ENCODE peak calls at places on chromosomes 16 and 17, in nine cellular contexts. Q is trophoblast cell; W is PC-9; Y is Peyer's patch; Z is psoas muscle; C is left ventricle myocardium inferior; F is esophagus squamous epithelium; V is CD8-positive, alpha-beta T cell; L is ascending aorta. O is an unnamed sample. For H3K4me1, the result is how much of the 10 kb centered on the place peaks cover.

GRCh38 chr17:39164675-39165143 is 1.3 kb downstream of the ARL5C start:
- DNase-seq in Q (peak), W (no peak), Y (peak), Z (peak), C (peak), F (no peak), V (peak), L (peak), O (peak)

GRCh38 chr17:3693829-3694231 is 2.1 kb downstream of the P2RX5 start:
- DNase-seq in Q (no peak), W (no peak), Y (peak), Z (no peak), C (no peak), F (no peak), V (no peak), L (no peak), O (no peak)

GRCh38 chr16:67942510-67943255 is 1.2 kb downstream of the LCAT start:
- DNase-seq in Q (no peak), W (no peak), Y (no peak), Z (peak), C (no peak), F (no peak), V (no peak), L (no peak), O (no peak)

GRCh38 chr17:4949321-4950074 is 1.2 kb upstream of the PFN1 start:
- DNase-seq in Q (peak), W (peak), Y (peak), Z (peak), C (peak), F (peak), V (peak), L (peak), O (peak)

GRCh38 chr17:81057079-81057730 is 22.3 kb downstream of the BAIAP2 start:
- DNase-seq in Q (peak), W (peak), Y (peak), Z (no peak), C (peak), F (no peak), V (no peak), L (no peak), O (no peak)

GRCh38 chr16:67961551-67961957 is 6.9 kb downstream of the SLC12A4 start:
- DNase-seq in Q (no peak), W (no peak), Y (peak), Z (peak), C (no peak), F (no peak), V (no peak), L (no peak), O (no peak)

GRCh38 chr17:57603541-57603940 is 141.6 kb downstream of the CCDC182 start:
- DNase-seq in Q (no peak), W (no peak), Y (no peak), Z (no peak), C (no peak), F (no peak), V (no peak), L (no peak), O (no peak)

GRCh38 chr16:82801361-82801760 is 174.6 kb downstream of the CDH13 start:
- DNase-seq in Q (no peak), W (no peak), Y (no peak), Z (no peak), C (no peak), F (no peak), V (no peak), L (no peak), O (no peak)

GRCh38 chr17:81523139-81524062 is 4.8 kb upstream of the FSCN2 start:
- DNase-seq in Q (no peak), W (no peak), Y (no peak), Z (peak), C (no peak), F (no peak), V (no peak), L (peak), O (peak)

GRCh38 chr17:77638229-77638628 is 320.3 kb upstream of the TNRC6C start:
- DNase-seq in Q (no peak), W (no peak), Y (no peak), Z (no peak), C (no peak), F (no peak), V (no peak), L (no peak), O (no peak)

GRCh38 chr16:78390828-78391227 is 291.4 kb downstream of the WWOX start:
- DNase-seq in Q (no peak), W (no peak), Y (no peak), Z (no peak), C (no peak), F (no peak), V (no peak), L (no peak), O (no peak)

GRCh38 chr17:58513391-58513912 is 986 bp downstream of the MTMR4 start:
- DNase-seq in Q (peak), W (no peak), Y (no peak), Z (no peak), C (no peak), F (no peak), V (no peak), L (no peak), O (no peak)

GRCh38 chr17:71399649-71400048 is 721.2 kb upstream of the SOX9 start:
- DNase-seq in Q (no peak), W (no peak), Y (no peak), Z (no peak), C (no peak), F (no peak), V (no peak), L (no peak), O (no peak)

GRCh38 chr17:40340880-40341807 is 23.4 kb downstream of the GJD3 start:
- DNase-seq in Q (peak), W (peak), Y (peak), Z (peak), C (peak), F (peak), V (peak), L (peak), O (peak)

GRCh38 chr17:81437221-81437651 is 42.0 kb downstream of the BAHCC1 start:
- DNase-seq in Q (no peak), W (no peak), Y (no peak), Z (no peak), C (no peak), F (no peak), V (no peak), L (no peak), O (no peak)

GRCh38 chr17:74739227-74739831 is 2.3 kb downstream of the RAB37 start:
- DNase-seq in Q (no peak), W (no peak), Y (peak), Z (no peak), C (no peak), F (no peak), V (no peak), L (no peak), O (no peak)
- H3K4me1 ChIP-seq in Q (under half), W (under half), Y (under half), Z (under half), C (under half), F (under half), V (half or more), L (under half), O (half or more)

GRCh38 chr17:44188757-44189403 is 2.1 kb downstream of the TMUB2 start:
- DNase-seq in Q (no peak), W (no peak), Y (no peak), Z (no peak), C (no peak), F (no peak), V (no peak), L (no peak), O (no peak)
- H3K27ac ChIP-seq in Q (no peak), W (no peak), Y (peak), Z (no peak), C (peak), F (peak), V (no peak), L (peak), O (peak)

GRCh38 chr16:3029499-3030127 is 5.8 kb downstream of the THOC6 start:
- DNase-seq in Q (no peak), W (no peak), Y (no peak), Z (no peak), C (no peak), F (no peak), V (peak), L (no peak), O (no peak)
- H3K4me3 ChIP-seq in Q (no peak), W (no peak), Y (peak), Z (no peak), C (peak), F (peak), V (peak), L (no peak), O (no peak)

GRCh38 chr16:20221208-20221607 is 106.1 kb downstream of the GP2 start:
- DNase-seq in Q (no peak), W (no peak), Y (no peak), Z (no peak), C (no peak), F (no peak), V (no peak), L (no peak), O (no peak)

GRCh38 chr16:20225334-20225733 is 102.0 kb downstream of the GP2 start:
- DNase-seq in Q (no peak), W (no peak), Y (no peak), Z (no peak), C (no peak), F (no peak), V (no peak), L (no peak), O (no peak)
- H3K4me1 ChIP-seq in Q (under half), W (under half), Y (under half), Z (under half), C (under half), F (under half), V (under half), L (under half), O (under half)

DNA sequence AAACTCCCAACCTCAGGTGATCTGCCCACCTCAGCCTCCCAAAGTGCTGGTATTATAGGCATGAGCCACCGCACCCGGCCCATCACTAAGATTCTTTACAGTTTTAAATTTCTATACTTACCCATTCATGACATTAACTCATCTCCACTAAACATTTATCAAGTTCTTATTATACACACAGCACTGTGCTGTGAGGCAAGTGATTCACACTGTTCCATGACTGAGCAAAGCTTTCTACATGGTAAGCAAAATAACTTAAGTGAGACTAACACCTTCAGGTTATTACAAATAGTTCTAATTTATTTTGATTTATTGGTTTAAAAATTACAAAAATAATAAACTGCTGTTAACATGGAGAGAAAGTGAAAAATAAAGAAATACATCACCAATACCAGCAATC is 33.5 kb downstream of the MARVELD3 start:
- DNase-seq in Q (no peak), W (no peak), Y (no peak), Z (no peak), C (no peak), F (no peak), V (no peak), L (no peak), O (no peak)
- H3K27ac ChIP-seq in Q (no peak), W (no peak), Y (no peak), Z (no peak), C (no peak), F (no peak), V (no peak), L (no peak), O (no peak)

GRCh38 chr17:7380321-7380720 is 568 bp upstream of the TNK1 start:
- DNase-seq in Q (peak), W (no peak), Y (peak), Z (peak), C (peak), F (no peak), V (no peak), L (peak), O (no peak)
- H3K4me3 ChIP-seq in Q (no peak), W (peak), Y (peak), Z (peak), C (peak), F (peak), V (no peak), L (peak), O (no peak)

GRCh38 chr17:67400193-67400592 is 23.1 kb downstream of the PITPNC1 start:
- DNase-seq in Q (no peak), W (no peak), Y (no peak), Z (no peak), C (no peak), F (no peak), V (no peak), L (no peak), O (peak)
- H3K4me1 ChIP-seq in Q (under half), W (under half), Y (under half), Z (under half), C (under half), F (under half), V (half or more), L (under half), O (half or more)

GRCh38 chr17:68377771-68378201 is 79.5 kb downstream of the WIPI1 start:
- DNase-seq in Q (peak), W (peak), Y (no peak), Z (no peak), C (no peak), F (no peak), V (no peak), L (no peak), O (no peak)
- H3K27ac ChIP-seq in Q (peak), W (peak), Y (no peak), Z (peak), C (peak), F (peak), V (no peak), L (peak), O (no peak)

DNA sequence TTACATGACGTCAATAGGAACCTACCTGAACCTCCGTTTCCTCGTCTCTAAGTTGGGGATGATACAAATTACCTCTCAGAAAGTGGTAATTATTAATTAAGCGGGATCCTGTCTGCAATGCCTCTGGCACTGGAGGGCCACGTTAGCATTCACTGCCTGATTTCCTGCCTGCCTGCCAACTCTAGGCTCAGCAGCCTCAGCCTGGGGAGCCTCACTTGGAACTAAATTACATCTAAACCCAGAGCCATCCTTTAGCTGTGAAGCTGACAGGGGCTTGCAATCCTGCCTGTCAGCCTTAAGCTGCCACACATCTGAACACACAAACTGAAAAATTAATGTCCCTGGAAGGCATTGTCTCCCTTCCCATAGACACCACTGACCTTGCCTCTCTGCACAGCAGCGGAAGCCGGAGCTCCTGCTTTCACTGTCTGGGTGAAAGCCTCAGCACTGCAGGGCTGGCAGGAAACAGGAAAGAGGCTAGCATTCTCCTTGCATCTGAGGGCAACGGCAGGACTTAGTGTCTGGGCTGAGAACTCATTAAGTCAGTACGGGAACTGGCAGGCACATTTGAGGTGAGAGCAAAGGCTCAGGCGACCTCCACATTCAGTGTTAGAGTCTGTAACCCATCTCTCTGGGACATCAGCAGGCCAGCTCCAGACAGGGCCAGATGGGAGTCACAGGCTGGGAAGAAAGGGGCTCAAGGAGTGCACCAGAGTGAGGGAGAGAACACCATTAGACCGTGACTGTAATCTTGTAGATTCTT is 452.4 kb upstream of the C16orf82 start:
- DNase-seq in Q (no peak), W (no peak), Y (no peak), Z (no peak), C (no peak), F (no peak), V (no peak), L (no peak), O (peak)
- H3K4me3 ChIP-seq in Q (no peak), W (no peak), Y (no peak), Z (no peak), C (no peak), F (no peak), V (no peak), L (no peak), O (no peak)